ENCODE peak calls at places on chromosomes 6 and 20, in seven cellular contexts. One of them, this sample, is unnamed.

GRCh38 chr20:50987493-50988210 is 29.0 kb downstream of the MOCS3 start:
- DNase-seq in colonic mucosa: peak; percentile 82
- DNase-seq in prostate gland: peak; percentile 82
- DNase-seq in CD8-positive, alpha-beta T cell: peak; percentile 71
- DNase-seq in body of pancreas: peak; percentile 79
- DNase-seq in transverse colon: peak; percentile 69
- DNase-seq in WERI-Rb-1: peak; percentile 67
- DNase-seq in this sample: peak; percentile 81

GRCh38 chr6:151689499-151690201 is 117.8 kb upstream of the ESR1 start:
- DNase-seq in colonic mucosa: no peak
- DNase-seq in prostate gland: no peak
- DNase-seq in CD8-positive, alpha-beta T cell: no peak
- DNase-seq in body of pancreas: no peak
- DNase-seq in transverse colon: no peak
- DNase-seq in WERI-Rb-1: no peak
- DNase-seq in this sample: no peak

GRCh38 chr6:145699462-145699861 is 35.9 kb downstream of the EPM2A start:
- DNase-seq in colonic mucosa: no peak
- DNase-seq in prostate gland: no peak
- DNase-seq in CD8-positive, alpha-beta T cell: no peak
- DNase-seq in body of pancreas: no peak
- DNase-seq in transverse colon: no peak
- DNase-seq in WERI-Rb-1: no peak
- DNase-seq in this sample: peak; percentile 10

GRCh38 chr20:51345601-51346101 is 196.9 kb downstream of the NFATC2 start:
- DNase-seq in colonic mucosa: no peak
- DNase-seq in prostate gland: no peak
- DNase-seq in CD8-positive, alpha-beta T cell: no peak
- DNase-seq in body of pancreas: no peak
- DNase-seq in transverse colon: no peak
- DNase-seq in WERI-Rb-1: no peak
- DNase-seq in this sample: no peak

GRCh38 chr20:2234788-2235187 is 61.0 kb upstream of the TGM3 start:
- DNase-seq in colonic mucosa: no peak
- DNase-seq in prostate gland: no peak
- DNase-seq in CD8-positive, alpha-beta T cell: no peak
- DNase-seq in body of pancreas: no peak
- DNase-seq in transverse colon: no peak
- DNase-seq in WERI-Rb-1: no peak
- DNase-seq in this sample: no peak

GRCh38 chr6:92756912-92757311 is 662.4 kb downstream of the EPHA7 start:
- DNase-seq in colonic mucosa: no peak
- DNase-seq in prostate gland: no peak
- DNase-seq in CD8-positive, alpha-beta T cell: no peak
- DNase-seq in body of pancreas: no peak
- DNase-seq in transverse colon: no peak
- DNase-seq in WERI-Rb-1: no peak
- DNase-seq in this sample: no peak

GRCh38 chr20:49172413-49172812 is 15.7 kb downstream of the STAU1 start:
- DNase-seq in colonic mucosa: no peak
- DNase-seq in prostate gland: no peak
- DNase-seq in CD8-positive, alpha-beta T cell: no peak
- DNase-seq in body of pancreas: no peak
- DNase-seq in transverse colon: no peak
- DNase-seq in WERI-Rb-1: no peak
- DNase-seq in this sample: no peak

GRCh38 chr6:101626264-101626663 is 232.8 kb downstream of the GRIK2 start:
- DNase-seq in colonic mucosa: no peak
- DNase-seq in prostate gland: no peak
- DNase-seq in CD8-positive, alpha-beta T cell: no peak
- DNase-seq in body of pancreas: no peak
- DNase-seq in transverse colon: no peak
- DNase-seq in WERI-Rb-1: no peak
- DNase-seq in this sample: no peak

GRCh38 chr20:44746367-44747165 is 901 bp downstream of the KCNK15 start:
- DNase-seq in colonic mucosa: no peak
- DNase-seq in prostate gland: no peak
- DNase-seq in CD8-positive, alpha-beta T cell: no peak
- DNase-seq in body of pancreas: peak; percentile 48
- DNase-seq in transverse colon: no peak
- DNase-seq in WERI-Rb-1: no peak
- DNase-seq in this sample: no peak

GRCh38 chr20:25056601-25057233 is 1.2 kb downstream of the ACSS1 start:
- DNase-seq in colonic mucosa: no peak
- DNase-seq in prostate gland: no peak
- DNase-seq in CD8-positive, alpha-beta T cell: no peak
- DNase-seq in body of pancreas: no peak
- DNase-seq in transverse colon: no peak
- DNase-seq in WERI-Rb-1: no peak
- DNase-seq in this sample: no peak

GRCh38 chr6:116556065-116556464 is 2.5 kb downstream of the CALHM4 start:
- DNase-seq in colonic mucosa: no peak
- DNase-seq in prostate gland: no peak
- DNase-seq in CD8-positive, alpha-beta T cell: no peak
- DNase-seq in body of pancreas: no peak
- DNase-seq in transverse colon: no peak
- DNase-seq in WERI-Rb-1: no peak
- DNase-seq in this sample: no peak

GRCh38 chr6:79713701-79714322 is 82.7 kb downstream of the SH3BGRL2 start:
- DNase-seq in colonic mucosa: peak; percentile 65
- DNase-seq in prostate gland: peak; percentile 32
- DNase-seq in CD8-positive, alpha-beta T cell: peak; percentile 70
- DNase-seq in body of pancreas: peak; percentile 73
- DNase-seq in transverse colon: peak; percentile 49
- DNase-seq in WERI-Rb-1: peak; percentile 62
- DNase-seq in this sample: no peak

GRCh38 chr6:141587482-141588266 is 545.1 kb upstream of the GJE1 start:
- DNase-seq in colonic mucosa: no peak
- DNase-seq in prostate gland: no peak
- DNase-seq in CD8-positive, alpha-beta T cell: no peak
- DNase-seq in body of pancreas: no peak
- DNase-seq in transverse colon: no peak
- DNase-seq in WERI-Rb-1: no peak
- DNase-seq in this sample: peak; percentile 54

DNA sequence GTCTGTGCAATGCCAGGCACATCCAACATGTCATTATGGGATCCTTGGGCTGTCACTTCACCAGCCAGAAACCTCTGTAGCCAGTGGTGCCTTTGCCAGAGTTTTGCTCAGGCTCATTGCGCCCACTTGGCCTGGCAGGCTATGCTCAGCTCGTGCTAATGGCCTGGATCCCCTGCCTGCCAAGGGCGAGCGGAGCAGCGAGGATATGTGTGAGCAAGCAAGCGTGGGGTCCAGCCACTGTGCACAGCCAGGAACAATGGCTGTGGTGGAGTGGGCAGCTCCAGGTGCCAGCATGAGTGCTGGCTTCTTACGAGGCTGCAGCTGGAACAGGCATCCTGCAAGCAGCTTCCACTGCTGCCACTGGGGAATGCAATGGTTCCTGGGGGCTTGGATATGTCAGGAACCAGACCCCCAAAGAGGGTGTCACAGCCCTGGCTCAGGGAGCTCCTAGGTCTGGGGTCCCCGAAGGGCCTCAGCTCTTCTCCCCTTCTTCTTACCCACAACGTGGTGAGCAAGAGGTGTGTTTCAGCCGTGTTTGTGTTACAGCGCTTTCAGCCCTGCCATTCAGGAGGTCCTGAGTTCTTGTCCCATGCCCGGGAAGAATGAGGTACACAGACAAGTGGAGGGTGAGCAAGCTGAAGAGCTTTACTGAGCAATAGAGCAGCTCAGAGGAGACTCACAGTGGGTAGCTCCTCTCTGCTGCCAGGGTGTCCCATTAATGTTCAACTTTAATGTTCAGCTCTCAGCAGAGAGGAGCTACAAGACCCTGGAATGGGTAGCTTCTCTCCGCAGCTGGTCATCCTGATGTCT is 22.3 kb upstream of the TOP1 start:
- DNase-seq in colonic mucosa: no peak
- DNase-seq in prostate gland: no peak
- DNase-seq in CD8-positive, alpha-beta T cell: no peak
- DNase-seq in body of pancreas: no peak
- DNase-seq in transverse colon: no peak
- DNase-seq in WERI-Rb-1: no peak
- DNase-seq in this sample: no peak
- H3K27ac ChIP-seq in colonic mucosa: peak overlapping the region; percentile 87
- H3K27ac ChIP-seq in prostate gland: peak overlapping the region; percentile 30
- H3K27ac ChIP-seq in CD8-positive, alpha-beta T cell: no peak overlapping the region
- H3K27ac ChIP-seq in body of pancreas: no peak overlapping the region
- H3K27ac ChIP-seq in transverse colon: peak overlapping the region; percentile 87
- H3K27ac ChIP-seq in WERI-Rb-1: no peak overlapping the region
- H3K27ac ChIP-seq in this sample: peak overlapping the region; percentile 100

GRCh38 chr20:56944546-56944945 is 315.4 kb downstream of the TFAP2C start:
- DNase-seq in colonic mucosa: no peak
- DNase-seq in prostate gland: no peak
- DNase-seq in CD8-positive, alpha-beta T cell: no peak
- DNase-seq in body of pancreas: no peak
- DNase-seq in transverse colon: no peak
- DNase-seq in WERI-Rb-1: no peak
- DNase-seq in this sample: no peak

GRCh38 chr20:56941101-56941686 is 312.1 kb downstream of the TFAP2C start:
- DNase-seq in colonic mucosa: no peak
- DNase-seq in prostate gland: no peak
- DNase-seq in CD8-positive, alpha-beta T cell: no peak
- DNase-seq in body of pancreas: no peak
- DNase-seq in transverse colon: no peak
- DNase-seq in WERI-Rb-1: no peak
- DNase-seq in this sample: no peak

GRCh38 chr20:56943946-56944345 is 314.8 kb downstream of the TFAP2C start:
- DNase-seq in colonic mucosa: no peak
- DNase-seq in prostate gland: no peak
- DNase-seq in CD8-positive, alpha-beta T cell: no peak
- DNase-seq in body of pancreas: no peak
- DNase-seq in transverse colon: no peak
- DNase-seq in WERI-Rb-1: no peak
- DNase-seq in this sample: no peak

GRCh38 chr20:56945901-56946300 is 316.8 kb downstream of the TFAP2C start:
- DNase-seq in colonic mucosa: no peak
- DNase-seq in prostate gland: no peak
- DNase-seq in CD8-positive, alpha-beta T cell: no peak
- DNase-seq in body of pancreas: no peak
- DNase-seq in transverse colon: no peak
- DNase-seq in WERI-Rb-1: no peak
- DNase-seq in this sample: no peak

DNA sequence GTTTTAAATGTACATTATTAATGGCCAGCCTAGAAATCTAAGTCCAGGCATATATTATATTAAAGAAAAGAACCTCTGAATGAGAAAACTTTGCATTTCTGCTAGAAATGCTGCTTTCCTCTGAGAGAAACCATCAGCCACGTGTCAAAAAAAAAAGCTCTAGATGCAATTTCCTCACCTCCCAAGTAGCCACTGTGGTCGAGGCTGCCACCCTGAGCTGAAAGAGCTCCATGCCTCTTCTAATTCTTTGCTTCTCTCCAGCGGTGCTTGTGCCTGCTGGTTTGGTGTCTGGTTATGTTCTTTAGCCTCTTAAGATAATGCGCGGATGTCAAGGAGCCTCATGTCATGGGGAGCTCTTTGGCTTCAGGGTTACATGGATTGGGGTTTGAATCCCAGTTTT is 316.0 kb downstream of the TFAP2C start:
- DNase-seq in colonic mucosa: no peak
- DNase-seq in prostate gland: no peak
- DNase-seq in CD8-positive, alpha-beta T cell: no peak
- DNase-seq in body of pancreas: peak; percentile 50
- DNase-seq in transverse colon: no peak
- DNase-seq in WERI-Rb-1: no peak
- DNase-seq in this sample: no peak
- TF ChIP-seq CTCF in colonic mucosa: no peak
- TF ChIP-seq CTCF in prostate gland: no peak
- TF ChIP-seq CTCF in CD8-positive, alpha-beta T cell: no peak
- TF ChIP-seq CTCF in body of pancreas: peak; percentile 50
- TF ChIP-seq CTCF in transverse colon: no peak
- TF ChIP-seq CTCF in WERI-Rb-1: no peak
- TF ChIP-seq CTCF in this sample: no peak

DNA sequence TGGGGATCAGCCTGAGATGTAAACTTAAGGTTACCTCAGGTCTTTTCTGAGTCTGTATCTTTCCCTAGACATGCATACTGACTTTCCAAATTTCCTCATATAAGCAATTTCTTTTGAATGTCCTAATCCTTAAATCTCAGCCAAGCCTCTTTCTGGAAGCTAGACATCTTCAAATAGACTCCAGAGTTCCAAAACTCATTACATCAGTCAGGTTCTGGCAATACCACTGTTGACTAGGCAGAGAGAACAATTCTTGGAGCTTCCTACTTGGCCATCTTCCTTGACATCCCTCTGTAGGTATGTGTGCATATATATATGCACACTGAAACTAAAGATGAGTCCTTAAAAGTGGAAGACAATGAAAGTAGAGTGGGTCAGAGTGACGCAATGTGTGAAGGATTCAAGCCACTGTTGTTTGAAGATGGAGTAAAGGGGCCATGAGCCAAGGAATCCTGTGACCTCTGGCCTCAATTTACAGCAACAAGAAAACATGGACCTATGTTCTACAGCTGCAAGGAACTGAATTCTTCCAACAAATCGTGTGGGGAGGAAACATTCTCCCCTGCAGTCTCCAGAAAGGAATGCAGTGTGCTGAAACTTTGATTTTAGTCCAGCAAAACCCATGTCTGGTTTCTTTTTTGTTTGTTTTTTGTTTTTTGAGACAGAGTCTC is 18.7 kb upstream of the DUSP22 start:
- DNase-seq in colonic mucosa: no peak
- DNase-seq in prostate gland: no peak
- DNase-seq in CD8-positive, alpha-beta T cell: no peak
- DNase-seq in body of pancreas: no peak
- DNase-seq in transverse colon: no peak
- DNase-seq in WERI-Rb-1: no peak
- DNase-seq in this sample: no peak
- H3K9me3 ChIP-seq in colonic mucosa: no peaks in the 10 kb centered on the region
- H3K9me3 ChIP-seq in prostate gland: no peaks in the 10 kb centered on the region
- H3K9me3 ChIP-seq in CD8-positive, alpha-beta T cell: no peaks in the 10 kb centered on the region
- H3K9me3 ChIP-seq in body of pancreas: no peaks in the 10 kb centered on the region
- H3K9me3 ChIP-seq in transverse colon: no peaks in the 10 kb centered on the region
- H3K9me3 ChIP-seq in WERI-Rb-1: no peaks in the 10 kb centered on the region
- H3K9me3 ChIP-seq in this sample: peaks cover 4% of the 10 kb centered on the region

GRCh38 chr6:21189721-21190120 is 403.8 kb upstream of the SOX4 start:
- DNase-seq in colonic mucosa: no peak
- DNase-seq in prostate gland: no peak
- DNase-seq in CD8-positive, alpha-beta T cell: no peak
- DNase-seq in body of pancreas: no peak
- DNase-seq in transverse colon: no peak
- DNase-seq in WERI-Rb-1: no peak
- DNase-seq in this sample: no peak

GRCh38 chr6:21188505-21189223 is 404.9 kb upstream of the SOX4 start:
- DNase-seq in colonic mucosa: no peak
- DNase-seq in prostate gland: peak; percentile 44
- DNase-seq in CD8-positive, alpha-beta T cell: no peak
- DNase-seq in body of pancreas: no peak
- DNase-seq in transverse colon: no peak
- DNase-seq in WERI-Rb-1: no peak
- DNase-seq in this sample: no peak

GRCh38 chr6:21185849-21186478 is 407.6 kb upstream of the SOX4 start:
- DNase-seq in colonic mucosa: no peak
- DNase-seq in prostate gland: no peak
- DNase-seq in CD8-positive, alpha-beta T cell: no peak
- DNase-seq in body of pancreas: no peak
- DNase-seq in transverse colon: no peak
- DNase-seq in WERI-Rb-1: no peak
- DNase-seq in this sample: no peak

GRCh38 chr6:21187485-21187884 is 406.1 kb upstream of the SOX4 start:
- DNase-seq in colonic mucosa: no peak
- DNase-seq in prostate gland: no peak
- DNase-seq in CD8-positive, alpha-beta T cell: no peak
- DNase-seq in body of pancreas: no peak
- DNase-seq in transverse colon: no peak
- DNase-seq in WERI-Rb-1: no peak
- DNase-seq in this sample: no peak

GRCh38 chr6:21186479-21187055 is 407.0 kb upstream of the SOX4 start:
- DNase-seq in colonic mucosa: no peak
- DNase-seq in prostate gland: no peak
- DNase-seq in CD8-positive, alpha-beta T cell: no peak
- DNase-seq in body of pancreas: no peak
- DNase-seq in transverse colon: no peak
- DNase-seq in WERI-Rb-1: no peak
- DNase-seq in this sample: no peak
- H3K27ac ChIP-seq in colonic mucosa: no peak overlapping the region
- H3K27ac ChIP-seq in prostate gland: no peak overlapping the region
- H3K27ac ChIP-seq in CD8-positive, alpha-beta T cell: no peak overlapping the region
- H3K27ac ChIP-seq in body of pancreas: no peak overlapping the region
- H3K27ac ChIP-seq in transverse colon: no peak overlapping the region
- H3K27ac ChIP-seq in WERI-Rb-1: no peak overlapping the region
- H3K27ac ChIP-seq in this sample: no peak overlapping the region